ENCODE peak calls at places on chromosomes 11 and 22, in six cellular contexts. N is cardiac septum; K is CD4-positive, CD25-positive, alpha-beta regulatory T cell; E is GM06990; I is NCI-H1092; J is colonic mucosa. X is an unnamed sample.

GRCh38 chr11:35525501-35526175 is at the start of gene PAMR1:
- DNase-seq in N (no peak), K (no peak), E (peak; percentile 13), I (no peak), J (peak; percentile 32), X (no peak)

GRCh38 chr22:50473855-50474671 is 772 bp downstream of the SBF1 start:
- DNase-seq in N (no peak), K (peak; percentile 49), E (no peak), I (no peak), J (peak; percentile 47), X (no peak)

GRCh38 chr22:17726561-17727243 is 47.6 kb downstream of the BID start:
- DNase-seq in N (no peak), K (peak; percentile 42), E (no peak), I (no peak), J (no peak), X (no peak)

GRCh38 chr11:19524171-19524671 is 188.4 kb upstream of the NAV2 start:
- DNase-seq in N (no peak), K (no peak), E (no peak), I (no peak), J (no peak), X (no peak)

GRCh38 chr11:70281114-70281729 is 10.7 kb downstream of the PPFIA1 start:
- DNase-seq in N (no peak), K (no peak), E (no peak), I (no peak), J (no peak), X (no peak)

GRCh38 chr11:69892237-69892985 is 73.2 kb upstream of the FGF3 start:
- DNase-seq in N (no peak), K (no peak), E (no peak), I (no peak), J (no peak), X (no peak)

GRCh38 chr22:29128891-29129643 is 56.2 kb downstream of the KREMEN1 start:
- DNase-seq in N (no peak), K (no peak), E (no peak), I (no peak), J (no peak), X (no peak)

GRCh38 chr22:43222281-43222680 is 35.3 kb upstream of the TTLL12 start:
- DNase-seq in N (no peak), K (no peak), E (no peak), I (no peak), J (no peak), X (no peak)

GRCh38 chr11:119531623-119532022 is 108.7 kb upstream of the THY1 start:
- DNase-seq in N (peak; percentile 56), K (no peak), E (no peak), I (no peak), J (no peak), X (no peak)

GRCh38 chr11:85394288-85394687 is 232.9 kb downstream of the DLG2 start:
- DNase-seq in N (no peak), K (no peak), E (no peak), I (no peak), J (no peak), X (no peak)

GRCh38 chr22:43923191-43923590 is 414 bp upstream of the PNPLA3 start:
- DNase-seq in N (no peak), K (peak; percentile 31), E (no peak), I (no peak), J (no peak), X (peak; percentile 54)

GRCh38 chr11:2380807-2381350 is 3.8 kb downstream of the CD81 start:
- DNase-seq in N (peak; percentile 82), K (no peak), E (peak; percentile 56), I (no peak), J (peak; percentile 63), X (peak; percentile 36)

GRCh38 chr11:121341609-121342008 is 49.0 kb downstream of the SC5D start:
- DNase-seq in N (no peak), K (peak; percentile 81), E (no peak), I (no peak), J (peak; percentile 42), X (no peak)

GRCh38 chr11:33696411-33696810 is 4.2 kb downstream of the C11orf91 start:
- DNase-seq in N (no peak), K (peak; percentile 27), E (no peak), I (no peak), J (no peak), X (peak; percentile 20)

GRCh38 chr11:18309691-18310090 is 12.2 kb downstream of the HPS5 start:
- DNase-seq in N (no peak), K (no peak), E (no peak), I (no peak), J (no peak), X (no peak)

GRCh38 chr22:28900379-28900778 is 17.0 kb downstream of the ZNRF3 start:
- DNase-seq in N (no peak), K (no peak), E (no peak), I (no peak), J (no peak), X (no peak)

GRCh38 chr22:41925783-41926460 is 684 bp downstream of the TNFRSF13C start:
- DNase-seq in N (no peak), K (peak; percentile 61), E (peak; percentile 87), I (no peak), J (peak; percentile 82), X (peak; percentile 82)

GRCh38 chr11:117271208-117271607 is 19.9 kb upstream of the BACE1-AS start:
- DNase-seq in N (no peak), K (no peak), E (no peak), I (no peak), J (no peak), X (no peak)

GRCh38 chr11:61834278-61835004 is 6.3 kb downstream of the FADS2 start:
- DNase-seq in N (no peak), K (peak; percentile 89), E (peak; percentile 85), I (peak; percentile 72), J (peak; percentile 36), X (peak; percentile 57)

GRCh38 chr22:38938925-38939324 is 18.5 kb upstream of the APOBEC3A start:
- DNase-seq in N (peak; percentile 46), K (no peak), E (no peak), I (no peak), J (no peak), X (no peak)

GRCh38 chr11:19079643-19080440 is 19.3 kb upstream of the MRGPRX2 start:
- DNase-seq in N (no peak), K (no peak), E (no peak), I (no peak), J (peak; percentile 12), X (no peak)

GRCh38 chr11:44740967-44741366 is 14.2 kb downstream of the TSPAN18 start:
- DNase-seq in N (peak; percentile 67), K (no peak), E (no peak), I (no peak), J (no peak), X (no peak)

GRCh38 chr11:96045622-96046456 is 121.9 kb upstream of the MTMR2 start:
- DNase-seq in N (no peak), K (no peak), E (no peak), I (no peak), J (no peak), X (no peak)

X was measured in B cell.